ENCODE peak calls at places on chromosomes 5 and 9, in five cellular contexts. One of them, this sample, is unnamed.

GRCh38 chr9:134226221-134226930 is 62.0 kb upstream of the RNU6ATAC start:
- DNase-seq in HFF-Myc: no peak
- DNase-seq in suprapubic skin: no peak
- DNase-seq in AG10803: peak
- DNase-seq in upper lobe of right lung: no peak
- DNase-seq in this sample: peak

GRCh38 chr9:88476491-88477271 is 58.3 kb upstream of the NXNL2 start:
- DNase-seq in suprapubic skin: no peak
- DNase-seq in AG10803: peak
- DNase-seq in HFF-Myc: peak
- DNase-seq in upper lobe of right lung: no peak
- DNase-seq in this sample: no peak

GRCh38 chr9:113356686-113357292 is 7.4 kb downstream of the BSPRY start:
- DNase-seq in AG10803: no peak
- DNase-seq in upper lobe of right lung: no peak
- DNase-seq in HFF-Myc: no peak
- DNase-seq in suprapubic skin: peak
- DNase-seq in this sample: no peak

GRCh38 chr9:110638381-110638954 is 30.1 kb upstream of the MUSK start:
- DNase-seq in AG10803: peak
- DNase-seq in HFF-Myc: no peak
- DNase-seq in suprapubic skin: no peak
- DNase-seq in upper lobe of right lung: no peak
- DNase-seq in this sample: peak

GRCh38 chr5:151745071-151745705 is 13.2 kb downstream of the ATOX1 start:
- DNase-seq in AG10803: peak
- DNase-seq in suprapubic skin: peak
- DNase-seq in upper lobe of right lung: no peak
- DNase-seq in HFF-Myc: no peak
- DNase-seq in this sample: peak

GRCh38 chr9:37975639-37976038 is 71.7 kb upstream of the SLC25A51 start:
- DNase-seq in HFF-Myc: no peak
- DNase-seq in AG10803: no peak
- DNase-seq in upper lobe of right lung: no peak
- DNase-seq in suprapubic skin: no peak
- DNase-seq in this sample: no peak

GRCh38 chr9:131530546-131530929 is 525 bp downstream of the UCK1 start:
- DNase-seq in suprapubic skin: peak
- DNase-seq in AG10803: peak
- DNase-seq in upper lobe of right lung: peak
- DNase-seq in HFF-Myc: no peak
- DNase-seq in this sample: peak

GRCh38 chr5:108093186-108093585 is 288.7 kb downstream of the FBXL17 start:
- DNase-seq in HFF-Myc: no peak
- DNase-seq in AG10803: peak
- DNase-seq in upper lobe of right lung: no peak
- DNase-seq in suprapubic skin: no peak
- DNase-seq in this sample: peak

GRCh38 chr9:125977223-125977622 is 230.1 kb downstream of the PBX3 start:
- DNase-seq in upper lobe of right lung: no peak
- DNase-seq in AG10803: peak
- DNase-seq in HFF-Myc: no peak
- DNase-seq in suprapubic skin: no peak
- DNase-seq in this sample: peak

GRCh38 chr5:43039115-43039467 is 1.0 kb downstream of the ANXA2R start:
- DNase-seq in AG10803: no peak
- DNase-seq in upper lobe of right lung: no peak
- DNase-seq in suprapubic skin: no peak
- DNase-seq in HFF-Myc: no peak
- DNase-seq in this sample: no peak

GRCh38 chr5:139181835-139182452 is 16.2 kb downstream of the SIL1 start:
- DNase-seq in suprapubic skin: no peak
- DNase-seq in HFF-Myc: no peak
- DNase-seq in upper lobe of right lung: no peak
- DNase-seq in AG10803: peak
- DNase-seq in this sample: peak

GRCh38 chr5:37767251-37767650 is 72.6 kb downstream of the GDNF start:
- DNase-seq in HFF-Myc: no peak
- DNase-seq in upper lobe of right lung: no peak
- DNase-seq in suprapubic skin: no peak
- DNase-seq in AG10803: no peak
- DNase-seq in this sample: no peak

GRCh38 chr5:172417983-172418630 is 36.2 kb downstream of the SH3PXD2B start:
- DNase-seq in suprapubic skin: peak
- DNase-seq in HFF-Myc: no peak
- DNase-seq in AG10803: peak
- DNase-seq in upper lobe of right lung: peak
- DNase-seq in this sample: peak

GRCh38 chr5:145775411-145775810 is 59.7 kb downstream of the PRELID2 start:
- DNase-seq in HFF-Myc: no peak
- DNase-seq in suprapubic skin: no peak
- DNase-seq in upper lobe of right lung: no peak
- DNase-seq in AG10803: peak
- DNase-seq in this sample: peak

GRCh38 chr9:99105152-99106043 is 485 bp downstream of the TGFBR1 start:
- DNase-seq in HFF-Myc: no peak
- DNase-seq in suprapubic skin: peak
- DNase-seq in AG10803: peak
- DNase-seq in upper lobe of right lung: peak
- DNase-seq in this sample: peak

GRCh38 chr5:152686931-152687330 is 281.9 kb upstream of the NMUR2 start:
- DNase-seq in upper lobe of right lung: no peak
- DNase-seq in HFF-Myc: no peak
- DNase-seq in suprapubic skin: no peak
- DNase-seq in AG10803: no peak
- DNase-seq in this sample: no peak

GRCh38 chr5:157193699-157194424 is 13.2 kb downstream of the ITK start:
- DNase-seq in upper lobe of right lung: no peak
- DNase-seq in suprapubic skin: no peak
- DNase-seq in HFF-Myc: no peak
- DNase-seq in AG10803: no peak
- DNase-seq in this sample: no peak

GRCh38 chr5:473344-474192 is 30.6 kb downstream of the EXOC3 start:
- DNase-seq in HFF-Myc: no peak
- DNase-seq in suprapubic skin: peak
- DNase-seq in AG10803: peak
- DNase-seq in upper lobe of right lung: no peak
- DNase-seq in this sample: peak

GRCh38 chr5:14871084-14871572 is 450 bp downstream of the ANKH start:
- DNase-seq in upper lobe of right lung: peak
- DNase-seq in suprapubic skin: peak
- DNase-seq in HFF-Myc: no peak
- DNase-seq in AG10803: no peak
- DNase-seq in this sample: no peak

GRCh38 chr5:16935271-16936149 is 578 bp downstream of the MYO10 start:
- DNase-seq in upper lobe of right lung: peak
- DNase-seq in HFF-Myc: no peak
- DNase-seq in suprapubic skin: peak
- DNase-seq in AG10803: no peak
- DNase-seq in this sample: no peak

DNA sequence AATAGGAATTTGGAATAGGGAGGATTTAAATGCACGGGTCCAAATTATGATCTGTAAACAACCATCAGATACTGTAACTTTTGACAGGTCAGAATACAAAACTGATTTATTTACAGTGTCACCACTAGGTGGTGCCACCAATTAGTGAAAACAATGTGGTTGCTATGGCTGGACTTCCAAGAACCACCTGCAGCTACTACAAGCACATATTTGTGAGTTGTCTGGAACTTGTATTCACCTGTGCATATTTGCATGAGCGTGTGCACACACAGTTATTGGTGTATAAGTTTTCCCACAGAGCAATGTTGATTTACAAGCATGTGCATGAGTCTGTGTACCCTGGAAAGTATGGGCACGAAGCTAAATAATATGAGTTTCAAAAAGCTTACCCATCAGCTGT is 3.0 kb upstream of the HRCT1 start:
- DNase-seq in upper lobe of right lung: no peak
- DNase-seq in suprapubic skin: no peak
- DNase-seq in AG10803: peak
- DNase-seq in HFF-Myc: peak
- DNase-seq in this sample: peak
- TF ChIP-seq CTCF in upper lobe of right lung: peak
- TF ChIP-seq CTCF in suprapubic skin: peak
- TF ChIP-seq CTCF in AG10803: peak
- TF ChIP-seq CTCF in HFF-Myc: peak
- TF ChIP-seq CTCF in this sample: peak

GRCh38 chr5:124734574-124735168 is 11.8 kb downstream of the ZNF608 start:
- DNase-seq in upper lobe of right lung: no peak
- DNase-seq in suprapubic skin: no peak
- DNase-seq in HFF-Myc: no peak
- DNase-seq in AG10803: no peak
- DNase-seq in this sample: no peak
- H3K4me3 ChIP-seq in upper lobe of right lung: peak
- H3K4me3 ChIP-seq in suprapubic skin: peak
- H3K4me3 ChIP-seq in HFF-Myc: no peak
- H3K4me3 ChIP-seq in AG10803: no peak
- H3K4me3 ChIP-seq in this sample: peak

GRCh38 chr5:171192111-171192510 is 116.9 kb upstream of the TLX3 start:
- DNase-seq in HFF-Myc: no peak
- DNase-seq in upper lobe of right lung: no peak
- DNase-seq in AG10803: no peak
- DNase-seq in suprapubic skin: no peak
- DNase-seq in this sample: no peak
- TF ChIP-seq CTCF in HFF-Myc: no peak
- TF ChIP-seq CTCF in upper lobe of right lung: no peak
- TF ChIP-seq CTCF in AG10803: no peak
- TF ChIP-seq CTCF in suprapubic skin: no peak
- TF ChIP-seq CTCF in this sample: no peak

GRCh38 chr5:132821791-132822190 is 8.7 kb downstream of the SHROOM1 start:
- DNase-seq in AG10803: peak
- DNase-seq in upper lobe of right lung: no peak
- DNase-seq in suprapubic skin: no peak
- DNase-seq in HFF-Myc: no peak
- DNase-seq in this sample: no peak

GRCh38 chr5:132823481-132824050 is 6.9 kb downstream of the SHROOM1 start:
- DNase-seq in upper lobe of right lung: no peak
- DNase-seq in AG10803: no peak
- DNase-seq in HFF-Myc: no peak
- DNase-seq in suprapubic skin: no peak
- DNase-seq in this sample: no peak

GRCh38 chr5:132821350-132821749 is 8.2 kb downstream of the SOWAHA start:
- DNase-seq in HFF-Myc: no peak
- DNase-seq in AG10803: no peak
- DNase-seq in suprapubic skin: no peak
- DNase-seq in upper lobe of right lung: no peak
- DNase-seq in this sample: no peak

GRCh38 chr5:132824426-132824825 is 6.0 kb downstream of the SHROOM1 start:
- DNase-seq in AG10803: no peak
- DNase-seq in HFF-Myc: no peak
- DNase-seq in upper lobe of right lung: no peak
- DNase-seq in suprapubic skin: no peak
- DNase-seq in this sample: no peak

GRCh38 chr5:132822650-132823480 is 7.6 kb downstream of the SHROOM1 start:
- DNase-seq in AG10803: no peak
- DNase-seq in upper lobe of right lung: no peak
- DNase-seq in suprapubic skin: no peak
- DNase-seq in HFF-Myc: no peak
- DNase-seq in this sample: peak
- H3K4me3 ChIP-seq in AG10803: no peak
- H3K4me3 ChIP-seq in upper lobe of right lung: no peak
- H3K4me3 ChIP-seq in suprapubic skin: peak
- H3K4me3 ChIP-seq in HFF-Myc: no peak
- H3K4me3 ChIP-seq in this sample: no peak

GRCh38 chr9:135819905-135820304 is 87.4 kb downstream of the CAMSAP1 start:
- DNase-seq in suprapubic skin: peak
- DNase-seq in AG10803: no peak
- DNase-seq in HFF-Myc: no peak
- DNase-seq in upper lobe of right lung: peak
- DNase-seq in this sample: no peak
- TF ChIP-seq CTCF in suprapubic skin: no peak
- TF ChIP-seq CTCF in AG10803: no peak
- TF ChIP-seq CTCF in HFF-Myc: no peak
- TF ChIP-seq CTCF in upper lobe of right lung: no peak
- TF ChIP-seq CTCF in this sample: no peak

GRCh38 chr5:10831416-10831815 is 70.4 kb upstream of the DAP start:
- DNase-seq in AG10803: peak
- DNase-seq in suprapubic skin: no peak
- DNase-seq in upper lobe of right lung: no peak
- DNase-seq in HFF-Myc: peak
- DNase-seq in this sample: peak

GRCh38 chr5:10828241-10828640 is 67.2 kb upstream of the DAP start:
- DNase-seq in AG10803: peak
- DNase-seq in suprapubic skin: no peak
- DNase-seq in HFF-Myc: no peak
- DNase-seq in upper lobe of right lung: no peak
- DNase-seq in this sample: no peak

GRCh38 chr5:10826971-10827370 is 65.9 kb upstream of the DAP start:
- DNase-seq in HFF-Myc: no peak
- DNase-seq in AG10803: no peak
- DNase-seq in upper lobe of right lung: no peak
- DNase-seq in suprapubic skin: no peak
- DNase-seq in this sample: no peak

GRCh38 chr5:10825897-10826644 is 65.0 kb upstream of the DAP start:
- DNase-seq in upper lobe of right lung: no peak
- DNase-seq in AG10803: no peak
- DNase-seq in HFF-Myc: no peak
- DNase-seq in suprapubic skin: no peak
- DNase-seq in this sample: no peak

GRCh38 chr5:10827571-10827970 is 66.5 kb upstream of the DAP start:
- DNase-seq in suprapubic skin: no peak
- DNase-seq in AG10803: no peak
- DNase-seq in HFF-Myc: no peak
- DNase-seq in upper lobe of right lung: no peak
- DNase-seq in this sample: no peak
- H3K4me3 ChIP-seq in suprapubic skin: no peak
- H3K4me3 ChIP-seq in AG10803: no peak
- H3K4me3 ChIP-seq in HFF-Myc: no peak
- H3K4me3 ChIP-seq in upper lobe of right lung: no peak
- H3K4me3 ChIP-seq in this sample: no peak

GRCh38 chr5:56827923-56828322 is 12.6 kb downstream of the MAP3K1 start:
- DNase-seq in suprapubic skin: no peak
- DNase-seq in upper lobe of right lung: no peak
- DNase-seq in AG10803: no peak
- DNase-seq in HFF-Myc: no peak
- DNase-seq in this sample: no peak

GRCh38 chr5:56829137-56829536 is 13.8 kb downstream of the MAP3K1 start:
- DNase-seq in AG10803: no peak
- DNase-seq in suprapubic skin: no peak
- DNase-seq in HFF-Myc: no peak
- DNase-seq in upper lobe of right lung: no peak
- DNase-seq in this sample: no peak

GRCh38 chr5:56824019-56824418 is 8.7 kb downstream of the MAP3K1 start:
- DNase-seq in HFF-Myc: no peak
- DNase-seq in AG10803: no peak
- DNase-seq in upper lobe of right lung: no peak
- DNase-seq in suprapubic skin: no peak
- DNase-seq in this sample: no peak

GRCh38 chr5:56825222-56825824 is 10.0 kb downstream of the MAP3K1 start:
- DNase-seq in HFF-Myc: no peak
- DNase-seq in upper lobe of right lung: no peak
- DNase-seq in AG10803: no peak
- DNase-seq in suprapubic skin: no peak
- DNase-seq in this sample: no peak

DNA sequence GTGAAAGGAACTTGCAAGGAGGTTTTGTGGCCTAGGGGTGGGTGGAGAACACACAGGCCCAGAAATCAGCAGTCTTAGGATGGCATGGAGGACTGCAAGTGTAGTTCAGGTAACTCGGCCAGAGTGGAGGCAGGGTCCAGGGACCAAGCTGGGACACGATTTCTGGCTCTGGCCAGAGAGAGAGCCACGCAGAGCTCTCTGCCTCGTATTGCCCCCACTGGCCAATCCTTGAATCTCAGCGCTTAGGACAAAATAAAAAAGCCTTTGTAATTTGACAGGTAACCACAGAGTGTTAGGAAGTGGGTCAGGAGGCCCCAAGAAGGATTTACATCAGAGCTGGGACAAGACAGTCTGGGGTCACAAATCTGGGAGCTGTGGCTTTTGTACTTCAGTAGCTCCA is 11.7 kb downstream of the MAP3K1 start:
- DNase-seq in upper lobe of right lung: no peak
- DNase-seq in suprapubic skin: no peak
- DNase-seq in AG10803: no peak
- DNase-seq in HFF-Myc: no peak
- DNase-seq in this sample: no peak
- TF ChIP-seq CTCF in upper lobe of right lung: peak
- TF ChIP-seq CTCF in suprapubic skin: no peak
- TF ChIP-seq CTCF in AG10803: peak
- TF ChIP-seq CTCF in HFF-Myc: peak
- TF ChIP-seq CTCF in this sample: peak